ENCODE peak calls at places on chromosomes 12 and 14, in seven cellular contexts. One of them, this sample, is unnamed.

GRCh38 chr12:117901631-117902030 is 67.2 kb downstream of the KSR2 start:
- DNase-seq in testis: no peak
- DNase-seq in small intestine: no peak
- DNase-seq in cardiac muscle cell: no peak
- DNase-seq in neural progenitor cell: no peak
- DNase-seq in uterus: no peak
- DNase-seq in effector memory CD4-positive, alpha-beta T cell: no peak
- DNase-seq in this sample: no peak

GRCh38 chr12:30448038-30448437 is 247.6 kb downstream of the IPO8 start:
- DNase-seq in testis: no peak
- DNase-seq in small intestine: no peak
- DNase-seq in cardiac muscle cell: no peak
- DNase-seq in neural progenitor cell: no peak
- DNase-seq in uterus: no peak
- DNase-seq in effector memory CD4-positive, alpha-beta T cell: no peak
- DNase-seq in this sample: no peak

GRCh38 chr14:84262932-84263331 is 1267.0 kb upstream of the FLRT2 start:
- DNase-seq in testis: no peak
- DNase-seq in small intestine: no peak
- DNase-seq in cardiac muscle cell: no peak
- DNase-seq in neural progenitor cell: no peak
- DNase-seq in uterus: no peak
- DNase-seq in effector memory CD4-positive, alpha-beta T cell: no peak
- DNase-seq in this sample: no peak

GRCh38 chr14:32259368-32260013 is 56.4 kb upstream of the RNU6-8 start:
- DNase-seq in testis: no peak
- DNase-seq in small intestine: peak; percentile 36
- DNase-seq in cardiac muscle cell: no peak
- DNase-seq in neural progenitor cell: peak; percentile 6
- DNase-seq in uterus: no peak
- DNase-seq in effector memory CD4-positive, alpha-beta T cell: no peak
- DNase-seq in this sample: no peak

GRCh38 chr12:70849265-70849960 is 71.1 kb downstream of the PTPRR start:
- DNase-seq in testis: no peak
- DNase-seq in small intestine: peak; percentile 55
- DNase-seq in cardiac muscle cell: peak; percentile 92
- DNase-seq in neural progenitor cell: no peak
- DNase-seq in uterus: no peak
- DNase-seq in effector memory CD4-positive, alpha-beta T cell: no peak
- DNase-seq in this sample: no peak

GRCh38 chr12:30514666-30515065 is 181.0 kb downstream of the IPO8 start:
- DNase-seq in testis: no peak
- DNase-seq in small intestine: no peak
- DNase-seq in cardiac muscle cell: no peak
- DNase-seq in neural progenitor cell: no peak
- DNase-seq in uterus: no peak
- DNase-seq in effector memory CD4-positive, alpha-beta T cell: no peak
- DNase-seq in this sample: no peak

GRCh38 chr14:71507681-71508080 is 424.5 kb upstream of the RGS6 start:
- DNase-seq in testis: no peak
- DNase-seq in small intestine: no peak
- DNase-seq in cardiac muscle cell: peak; percentile 64
- DNase-seq in neural progenitor cell: no peak
- DNase-seq in uterus: no peak
- DNase-seq in effector memory CD4-positive, alpha-beta T cell: no peak
- DNase-seq in this sample: no peak

GRCh38 chr14:58430156-58430555 is 2.6 kb downstream of the KIAA0586 start:
- DNase-seq in testis: no peak
- DNase-seq in small intestine: no peak
- DNase-seq in cardiac muscle cell: no peak
- DNase-seq in neural progenitor cell: no peak
- DNase-seq in uterus: no peak
- DNase-seq in effector memory CD4-positive, alpha-beta T cell: no peak
- DNase-seq in this sample: no peak

GRCh38 chr12:11688831-11689230 is 39.4 kb downstream of the ETV6 start:
- DNase-seq in testis: no peak
- DNase-seq in small intestine: no peak
- DNase-seq in cardiac muscle cell: no peak
- DNase-seq in neural progenitor cell: no peak
- DNase-seq in uterus: no peak
- DNase-seq in effector memory CD4-positive, alpha-beta T cell: no peak
- DNase-seq in this sample: no peak

GRCh38 chr12:103475073-103475472 is 20.7 kb downstream of the C12orf42 start:
- DNase-seq in testis: no peak
- DNase-seq in small intestine: no peak
- DNase-seq in cardiac muscle cell: no peak
- DNase-seq in neural progenitor cell: no peak
- DNase-seq in uterus: no peak
- DNase-seq in effector memory CD4-positive, alpha-beta T cell: no peak
- DNase-seq in this sample: no peak

GRCh38 chr14:104135121-104135903 is 3.1 kb upstream of the KIF26A start:
- DNase-seq in testis: no peak
- DNase-seq in small intestine: no peak
- DNase-seq in cardiac muscle cell: peak; percentile 52
- DNase-seq in neural progenitor cell: peak; percentile 89
- DNase-seq in uterus: no peak
- DNase-seq in effector memory CD4-positive, alpha-beta T cell: no peak
- DNase-seq in this sample: no peak

GRCh38 chr14:100291305-100292075 is 14.8 kb downstream of the SLC25A29 start:
- DNase-seq in testis: no peak
- DNase-seq in small intestine: no peak
- DNase-seq in cardiac muscle cell: no peak
- DNase-seq in neural progenitor cell: no peak
- DNase-seq in uterus: peak; percentile 11
- DNase-seq in effector memory CD4-positive, alpha-beta T cell: no peak
- DNase-seq in this sample: no peak

GRCh38 chr12:116400671-116401357 is 123.3 kb upstream of the MED13L start:
- DNase-seq in testis: no peak
- DNase-seq in small intestine: no peak
- DNase-seq in cardiac muscle cell: no peak
- DNase-seq in neural progenitor cell: no peak
- DNase-seq in uterus: no peak
- DNase-seq in effector memory CD4-positive, alpha-beta T cell: no peak
- DNase-seq in this sample: no peak

GRCh38 chr12:27333311-27334009 is 824 bp downstream of the BMAL2 start:
- DNase-seq in testis: peak; percentile 34
- DNase-seq in small intestine: peak; percentile 53
- DNase-seq in cardiac muscle cell: peak; percentile 25
- DNase-seq in neural progenitor cell: peak; percentile 43
- DNase-seq in uterus: no peak
- DNase-seq in effector memory CD4-positive, alpha-beta T cell: peak; percentile 2
- DNase-seq in this sample: peak; percentile 12

GRCh38 chr12:83261998-83262397 is 575.3 kb downstream of the TMTC2 start:
- DNase-seq in testis: no peak
- DNase-seq in small intestine: no peak
- DNase-seq in cardiac muscle cell: no peak
- DNase-seq in neural progenitor cell: no peak
- DNase-seq in uterus: no peak
- DNase-seq in effector memory CD4-positive, alpha-beta T cell: no peak
- DNase-seq in this sample: no peak

DNA sequence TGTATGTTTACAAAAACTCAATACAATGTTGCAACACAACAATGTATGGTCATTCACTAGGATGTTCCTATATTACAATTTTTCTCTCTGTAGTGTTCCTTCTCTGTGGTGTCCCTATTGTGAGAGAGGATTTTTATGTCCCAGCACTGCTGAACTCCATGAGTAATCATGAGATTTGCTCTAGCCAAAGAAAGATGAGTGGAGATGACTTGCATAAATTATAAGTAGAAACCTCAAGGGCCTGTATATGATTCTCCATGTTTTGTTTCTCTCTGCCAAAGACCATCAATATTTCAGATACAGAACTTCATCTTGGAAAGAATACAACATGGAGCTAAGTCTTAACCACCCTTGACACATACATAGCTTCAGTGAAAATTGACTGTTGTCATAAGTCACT is 579.1 kb downstream of the TMTC2 start:
- DNase-seq in testis: no peak
- DNase-seq in small intestine: no peak
- DNase-seq in cardiac muscle cell: no peak
- DNase-seq in neural progenitor cell: no peak
- DNase-seq in uterus: no peak
- DNase-seq in effector memory CD4-positive, alpha-beta T cell: no peak
- DNase-seq in this sample: no peak
- H3K9me3 ChIP-seq in testis: no peaks in the 10 kb centered on the region
- H3K9me3 ChIP-seq in small intestine: no peaks in the 10 kb centered on the region
- H3K9me3 ChIP-seq in cardiac muscle cell: no peaks in the 10 kb centered on the region
- H3K9me3 ChIP-seq in neural progenitor cell: no peaks in the 10 kb centered on the region
- H3K9me3 ChIP-seq in uterus: no peaks in the 10 kb centered on the region
- H3K9me3 ChIP-seq in effector memory CD4-positive, alpha-beta T cell: no peaks in the 10 kb centered on the region
- H3K9me3 ChIP-seq in this sample: no peaks in the 10 kb centered on the region

DNA sequence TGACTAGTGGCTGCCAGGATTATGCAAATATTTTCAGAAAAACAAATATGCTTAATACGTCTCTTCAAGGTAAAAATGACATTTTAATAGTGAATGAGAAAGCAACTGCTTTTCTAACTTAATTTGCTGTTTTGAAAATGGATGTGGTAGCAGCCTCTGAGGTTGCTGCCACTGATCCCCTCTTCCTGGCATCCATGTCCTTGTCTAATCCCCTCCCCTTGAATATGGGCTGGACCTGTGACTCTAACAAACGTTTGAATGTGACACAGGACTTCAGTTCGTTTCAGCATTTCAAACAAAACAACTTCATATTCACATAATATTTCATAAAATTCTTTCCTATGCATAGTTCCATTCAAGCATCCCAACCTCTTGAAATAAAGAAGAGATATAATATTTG is 64.2 kb upstream of the SLC38A2 start:
- DNase-seq in testis: no peak
- DNase-seq in small intestine: no peak
- DNase-seq in cardiac muscle cell: no peak
- DNase-seq in neural progenitor cell: no peak
- DNase-seq in uterus: no peak
- DNase-seq in effector memory CD4-positive, alpha-beta T cell: no peak
- DNase-seq in this sample: no peak
- H3K4me1 ChIP-seq in testis: no peaks in the 10 kb centered on the region
- H3K4me1 ChIP-seq in small intestine: no peaks in the 10 kb centered on the region
- H3K4me1 ChIP-seq in cardiac muscle cell: peaks cover 9% of the 10 kb centered on the region
- H3K4me1 ChIP-seq in neural progenitor cell: no peaks in the 10 kb centered on the region
- H3K4me1 ChIP-seq in uterus: no peaks in the 10 kb centered on the region
- H3K4me1 ChIP-seq in effector memory CD4-positive, alpha-beta T cell: no peaks in the 10 kb centered on the region
- H3K4me1 ChIP-seq in this sample: no peaks in the 10 kb centered on the region

DNA sequence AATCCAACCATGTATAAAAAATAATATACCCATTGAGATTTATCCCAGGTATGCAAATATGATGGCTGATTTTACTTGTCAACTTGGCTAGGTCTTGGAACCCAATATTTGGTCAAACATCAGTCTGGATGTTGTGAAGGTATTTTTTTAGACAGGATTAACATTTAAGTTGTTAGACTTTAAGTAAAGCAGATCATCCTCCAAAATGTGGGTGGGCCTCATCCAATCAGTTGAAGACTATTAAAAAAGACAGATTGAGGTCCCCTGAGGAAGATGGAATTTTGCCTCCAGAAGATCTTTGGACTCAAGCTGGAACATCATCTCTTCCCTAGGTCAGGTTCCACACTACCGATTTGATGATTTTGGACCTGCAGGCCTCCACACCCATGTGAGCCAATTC is 271.2 kb downstream of the TMEM121 start:
- DNase-seq in testis: no peak
- DNase-seq in small intestine: no peak
- DNase-seq in cardiac muscle cell: no peak
- DNase-seq in neural progenitor cell: no peak
- DNase-seq in uterus: no peak
- DNase-seq in effector memory CD4-positive, alpha-beta T cell: no peak
- DNase-seq in this sample: no peak
- H3K9me3 ChIP-seq in testis: no peaks in the 10 kb centered on the region
- H3K9me3 ChIP-seq in small intestine: no peaks in the 10 kb centered on the region
- H3K9me3 ChIP-seq in cardiac muscle cell: peaks cover 4% of the 10 kb centered on the region
- H3K9me3 ChIP-seq in neural progenitor cell: peaks cover 29% of the 10 kb centered on the region
- H3K9me3 ChIP-seq in uterus: no peaks in the 10 kb centered on the region
- H3K9me3 ChIP-seq in effector memory CD4-positive, alpha-beta T cell: no peaks in the 10 kb centered on the region
- H3K9me3 ChIP-seq in this sample: no peaks in the 10 kb centered on the region

GRCh38 chr12:112839386-112839972 is 47.9 kb downstream of the RPH3A start:
- DNase-seq in testis: no peak
- DNase-seq in small intestine: no peak
- DNase-seq in cardiac muscle cell: peak; percentile 31
- DNase-seq in neural progenitor cell: no peak
- DNase-seq in uterus: no peak
- DNase-seq in effector memory CD4-positive, alpha-beta T cell: no peak
- DNase-seq in this sample: no peak

GRCh38 chr12:112833939-112834338 is 42.4 kb downstream of the RPH3A start:
- DNase-seq in testis: no peak
- DNase-seq in small intestine: no peak
- DNase-seq in cardiac muscle cell: no peak
- DNase-seq in neural progenitor cell: no peak
- DNase-seq in uterus: no peak
- DNase-seq in effector memory CD4-positive, alpha-beta T cell: no peak
- DNase-seq in this sample: no peak

GRCh38 chr12:112838731-112839130 is 47.2 kb downstream of the RPH3A start:
- DNase-seq in testis: no peak
- DNase-seq in small intestine: no peak
- DNase-seq in cardiac muscle cell: no peak
- DNase-seq in neural progenitor cell: no peak
- DNase-seq in uterus: no peak
- DNase-seq in effector memory CD4-positive, alpha-beta T cell: no peak
- DNase-seq in this sample: no peak

GRCh38 chr12:112837629-112838191 is 46.2 kb downstream of the RPH3A start:
- DNase-seq in testis: no peak
- DNase-seq in small intestine: no peak
- DNase-seq in cardiac muscle cell: no peak
- DNase-seq in neural progenitor cell: no peak
- DNase-seq in uterus: no peak
- DNase-seq in effector memory CD4-positive, alpha-beta T cell: no peak
- DNase-seq in this sample: no peak

GRCh38 chr12:112836736-112837628 is 45.4 kb downstream of the RPH3A start:
- DNase-seq in testis: no peak
- DNase-seq in small intestine: no peak
- DNase-seq in cardiac muscle cell: no peak
- DNase-seq in neural progenitor cell: no peak
- DNase-seq in uterus: no peak
- DNase-seq in effector memory CD4-positive, alpha-beta T cell: no peak
- DNase-seq in this sample: no peak
- H3K4me1 ChIP-seq in testis: no peaks in the 10 kb centered on the region
- H3K4me1 ChIP-seq in small intestine: no peaks in the 10 kb centered on the region
- H3K4me1 ChIP-seq in cardiac muscle cell: no peaks in the 10 kb centered on the region
- H3K4me1 ChIP-seq in neural progenitor cell: peaks cover 4% of the 10 kb centered on the region
- H3K4me1 ChIP-seq in uterus: no peaks in the 10 kb centered on the region
- H3K4me1 ChIP-seq in effector memory CD4-positive, alpha-beta T cell: no peaks in the 10 kb centered on the region
- H3K4me1 ChIP-seq in this sample: no peaks in the 10 kb centered on the region

GRCh38 chr14:30053103-30053502 is 125.5 kb upstream of the PRKD1 start:
- DNase-seq in testis: no peak
- DNase-seq in small intestine: no peak
- DNase-seq in cardiac muscle cell: no peak
- DNase-seq in neural progenitor cell: no peak
- DNase-seq in uterus: no peak
- DNase-seq in effector memory CD4-positive, alpha-beta T cell: no peak
- DNase-seq in this sample: no peak
- H3K9me3 ChIP-seq in testis: no peaks in the 10 kb centered on the region
- H3K9me3 ChIP-seq in small intestine: no peaks in the 10 kb centered on the region
- H3K9me3 ChIP-seq in cardiac muscle cell: no peaks in the 10 kb centered on the region
- H3K9me3 ChIP-seq in neural progenitor cell: no peaks in the 10 kb centered on the region
- H3K9me3 ChIP-seq in uterus: no peaks in the 10 kb centered on the region
- H3K9me3 ChIP-seq in effector memory CD4-positive, alpha-beta T cell: no peaks in the 10 kb centered on the region
- H3K9me3 ChIP-seq in this sample: no peaks in the 10 kb centered on the region